ENCODE peak calls at places on chromosomes 11 and 22, in seven cellular contexts. One of them, this sample, is unnamed.

GRCh38 chr22:35995345-35995744 is 33.3 kb downstream of the RBFOX2 start:
- DNase-seq in HCT116: no peak
- DNase-seq in K562: no peak
- DNase-seq in A549: no peak
- DNase-seq in thyroid gland: no peak
- DNase-seq in upper lobe of left lung: no peak
- DNase-seq in tibial nerve: no peak
- DNase-seq in this sample: no peak

GRCh38 chr11:92758216-92758615 is 211.2 kb upstream of the MTNR1B start:
- DNase-seq in upper lobe of left lung: no peak
- DNase-seq in A549: no peak
- DNase-seq in HCT116: no peak
- DNase-seq in thyroid gland: no peak
- DNase-seq in tibial nerve: no peak
- DNase-seq in K562: no peak
- DNase-seq in this sample: no peak

GRCh38 chr22:25062378-25063095 is 110.0 kb downstream of the KIAA1671 start:
- DNase-seq in HCT116: no peak
- DNase-seq in tibial nerve: no peak
- DNase-seq in K562: no peak
- DNase-seq in upper lobe of left lung: no peak
- DNase-seq in A549: no peak
- DNase-seq in thyroid gland: peak; percentile 72
- DNase-seq in this sample: no peak

GRCh38 chr11:59182457-59183151 is 10.7 kb downstream of the DTX4 start:
- DNase-seq in K562: peak; percentile 36
- DNase-seq in upper lobe of left lung: no peak
- DNase-seq in tibial nerve: no peak
- DNase-seq in thyroid gland: peak; percentile 31
- DNase-seq in HCT116: no peak
- DNase-seq in A549: peak; percentile 23
- DNase-seq in this sample: no peak

GRCh38 chr11:35148163-35148562 is 9.2 kb downstream of the CD44 start:
- DNase-seq in HCT116: no peak
- DNase-seq in thyroid gland: no peak
- DNase-seq in upper lobe of left lung: no peak
- DNase-seq in tibial nerve: no peak
- DNase-seq in A549: no peak
- DNase-seq in K562: no peak
- DNase-seq in this sample: no peak

GRCh38 chr11:32334822-32335221 is 100.5 kb downstream of the WT1 start:
- DNase-seq in A549: peak; percentile 80
- DNase-seq in upper lobe of left lung: no peak
- DNase-seq in thyroid gland: no peak
- DNase-seq in tibial nerve: no peak
- DNase-seq in HCT116: peak; percentile 55
- DNase-seq in K562: peak; percentile 44
- DNase-seq in this sample: no peak

GRCh38 chr11:4018641-4019040 is 76.0 kb upstream of the RRM1 start:
- DNase-seq in tibial nerve: no peak
- DNase-seq in thyroid gland: no peak
- DNase-seq in HCT116: no peak
- DNase-seq in A549: peak; percentile 28
- DNase-seq in K562: no peak
- DNase-seq in upper lobe of left lung: no peak
- DNase-seq in this sample: no peak

GRCh38 chr11:116173946-116174911 is 598.6 kb downstream of the BUD13 start:
- DNase-seq in K562: no peak
- DNase-seq in thyroid gland: no peak
- DNase-seq in upper lobe of left lung: no peak
- DNase-seq in HCT116: no peak
- DNase-seq in tibial nerve: no peak
- DNase-seq in A549: no peak
- DNase-seq in this sample: no peak

GRCh38 chr11:130175898-130176297 is 16.3 kb downstream of the ST14 start:
- DNase-seq in A549: no peak
- DNase-seq in upper lobe of left lung: no peak
- DNase-seq in K562: no peak
- DNase-seq in tibial nerve: no peak
- DNase-seq in HCT116: no peak
- DNase-seq in thyroid gland: no peak
- DNase-seq in this sample: no peak

GRCh38 chr11:36312593-36312990 is 16.5 kb downstream of the PRR5L start:
- DNase-seq in upper lobe of left lung: no peak
- DNase-seq in A549: peak; percentile 42
- DNase-seq in K562: no peak
- DNase-seq in tibial nerve: no peak
- DNase-seq in HCT116: no peak
- DNase-seq in thyroid gland: no peak
- DNase-seq in this sample: no peak

GRCh38 chr11:21785351-21785750 is 407.5 kb upstream of the ANO5 start:
- DNase-seq in upper lobe of left lung: no peak
- DNase-seq in thyroid gland: no peak
- DNase-seq in K562: no peak
- DNase-seq in HCT116: no peak
- DNase-seq in A549: no peak
- DNase-seq in tibial nerve: no peak
- DNase-seq in this sample: no peak

GRCh38 chr11:119091083-119091650 is 6.5 kb downstream of the HMBS start:
- DNase-seq in HCT116: no peak
- DNase-seq in upper lobe of left lung: no peak
- DNase-seq in tibial nerve: no peak
- DNase-seq in K562: no peak
- DNase-seq in A549: no peak
- DNase-seq in thyroid gland: no peak
- DNase-seq in this sample: no peak

GRCh38 chr11:119093666-119093950 is 8.0 kb downstream of the DPAGT1 start:
- DNase-seq in upper lobe of left lung: no peak
- DNase-seq in thyroid gland: no peak
- DNase-seq in K562: no peak
- DNase-seq in A549: no peak
- DNase-seq in HCT116: no peak
- DNase-seq in tibial nerve: no peak
- DNase-seq in this sample: no peak

GRCh38 chr11:119093951-119094815 is 7.5 kb downstream of the DPAGT1 start:
- DNase-seq in K562: peak; percentile 65
- DNase-seq in A549: no peak
- DNase-seq in upper lobe of left lung: peak; percentile 48
- DNase-seq in HCT116: no peak
- DNase-seq in thyroid gland: peak; percentile 37
- DNase-seq in tibial nerve: no peak
- DNase-seq in this sample: peak; percentile 14

GRCh38 chr11:119092880-119093665 is 8.4 kb downstream of the HMBS start:
- DNase-seq in HCT116: no peak
- DNase-seq in tibial nerve: no peak
- DNase-seq in A549: no peak
- DNase-seq in K562: no peak
- DNase-seq in thyroid gland: peak; percentile 47
- DNase-seq in upper lobe of left lung: no peak
- DNase-seq in this sample: peak; percentile 67

GRCh38 chr11:119091966-119092879 is 7.5 kb downstream of the HMBS start:
- DNase-seq in thyroid gland: peak; percentile 30
- DNase-seq in HCT116: no peak
- DNase-seq in upper lobe of left lung: peak; percentile 62
- DNase-seq in K562: no peak
- DNase-seq in tibial nerve: no peak
- DNase-seq in A549: no peak
- DNase-seq in this sample: no peak
- TF ChIP-seq POLR2A in thyroid gland: no peak
- TF ChIP-seq POLR2A in HCT116: no peak
- TF ChIP-seq POLR2A in upper lobe of left lung: no peak
- TF ChIP-seq POLR2A in K562: peak; percentile 47
- TF ChIP-seq POLR2A in tibial nerve: no peak
- TF ChIP-seq POLR2A in A549: peak; percentile 17
- TF ChIP-seq POLR2A in this sample: no peak

DNA sequence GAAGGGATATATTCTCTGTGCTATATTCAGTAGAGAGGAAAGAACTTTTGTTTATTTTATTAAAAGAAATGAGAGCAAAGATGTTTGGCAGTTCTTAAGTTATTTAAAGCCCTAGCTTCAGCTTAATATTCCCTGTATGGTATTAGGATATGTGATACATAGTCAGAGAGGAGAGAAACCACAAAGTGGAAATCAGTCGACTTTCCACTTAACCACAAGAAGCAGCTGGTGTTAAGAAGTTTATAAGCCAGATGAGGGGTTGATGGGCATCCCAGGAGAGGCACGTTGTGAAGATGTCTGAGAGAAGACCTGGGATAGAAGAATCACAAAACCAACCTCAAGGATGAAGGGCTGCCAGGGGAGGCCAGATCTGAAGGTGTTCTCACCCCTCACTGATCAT is 23.3 kb upstream of the PHF21B start:
- DNase-seq in thyroid gland: no peak
- DNase-seq in A549: no peak
- DNase-seq in K562: no peak
- DNase-seq in tibial nerve: no peak
- DNase-seq in upper lobe of left lung: no peak
- DNase-seq in HCT116: no peak
- DNase-seq in this sample: no peak
- H3K4me3 ChIP-seq in thyroid gland: no peak overlapping the region
- H3K4me3 ChIP-seq in A549: no peak overlapping the region
- H3K4me3 ChIP-seq in K562: no peak overlapping the region
- H3K4me3 ChIP-seq in tibial nerve: no peak overlapping the region
- H3K4me3 ChIP-seq in upper lobe of left lung: no peak overlapping the region
- H3K4me3 ChIP-seq in HCT116: no peak overlapping the region
- H3K4me3 ChIP-seq in this sample: no peak overlapping the region

GRCh38 chr11:74465291-74465708 is 2.0 kb downstream of the KCNE3 start:
- DNase-seq in tibial nerve: no peak
- DNase-seq in upper lobe of left lung: no peak
- DNase-seq in thyroid gland: no peak
- DNase-seq in HCT116: no peak
- DNase-seq in A549: peak; percentile 36
- DNase-seq in K562: no peak
- DNase-seq in this sample: no peak

GRCh38 chr11:74468521-74469280 is 1.4 kb upstream of the KCNE3 start:
- DNase-seq in thyroid gland: no peak
- DNase-seq in A549: no peak
- DNase-seq in HCT116: no peak
- DNase-seq in K562: no peak
- DNase-seq in upper lobe of left lung: no peak
- DNase-seq in tibial nerve: no peak
- DNase-seq in this sample: no peak

GRCh38 chr11:74464746-74465145 is 2.6 kb downstream of the KCNE3 start:
- DNase-seq in HCT116: no peak
- DNase-seq in thyroid gland: no peak
- DNase-seq in A549: no peak
- DNase-seq in tibial nerve: no peak
- DNase-seq in upper lobe of left lung: no peak
- DNase-seq in K562: no peak
- DNase-seq in this sample: no peak

GRCh38 chr11:74468058-74468457 is 709 bp upstream of the KCNE3 start:
- DNase-seq in K562: no peak
- DNase-seq in HCT116: no peak
- DNase-seq in thyroid gland: no peak
- DNase-seq in A549: no peak
- DNase-seq in tibial nerve: no peak
- DNase-seq in upper lobe of left lung: no peak
- DNase-seq in this sample: no peak

DNA sequence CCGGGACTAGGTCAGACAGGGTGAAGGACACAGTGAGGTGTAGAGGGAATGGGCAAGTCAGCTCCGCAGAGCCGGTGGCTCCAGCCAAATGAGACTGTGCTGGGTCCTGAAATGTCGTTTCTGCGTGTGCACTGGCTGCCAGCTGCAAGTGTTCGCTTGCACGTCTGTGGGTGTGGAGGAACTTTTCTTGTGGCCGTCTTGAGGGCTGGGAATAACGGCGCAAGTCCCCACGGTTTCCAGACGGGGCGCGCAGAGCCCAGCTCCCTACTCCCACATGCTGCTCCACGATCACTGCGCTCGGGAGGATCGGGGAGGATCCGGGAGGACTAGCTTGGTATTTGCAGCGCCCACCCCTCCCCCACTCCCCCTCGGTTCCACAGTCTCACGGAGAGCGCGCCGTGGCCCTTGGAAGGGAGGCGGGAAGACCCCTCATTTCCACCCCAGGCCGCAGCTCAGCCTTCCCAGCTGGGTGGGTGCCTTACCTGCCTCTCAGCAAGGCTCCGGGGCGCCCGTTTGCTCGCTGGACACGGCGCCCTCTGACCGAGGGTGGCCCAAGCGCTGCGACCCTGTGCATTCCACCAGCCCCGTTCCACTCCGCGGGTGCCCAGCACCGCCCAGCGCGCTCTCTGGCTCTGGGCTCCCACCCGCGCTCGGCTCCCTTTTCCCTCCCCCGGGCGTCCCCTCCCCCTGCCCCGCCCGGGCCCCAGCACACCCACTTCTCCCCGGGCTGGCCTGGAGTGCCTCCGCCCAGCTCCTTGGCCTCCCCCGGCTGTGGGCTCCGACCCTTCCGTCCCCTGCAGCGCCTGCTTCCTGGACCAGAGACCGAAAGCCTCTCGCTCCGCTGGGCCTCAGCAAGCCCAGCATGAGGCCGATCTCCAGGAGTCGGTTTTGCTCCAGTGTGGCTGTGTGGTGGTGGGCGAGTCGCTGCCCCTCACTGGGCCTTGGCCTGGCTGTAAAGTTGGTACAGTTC is at the start of gene KCNE3:
- DNase-seq in thyroid gland: peak; percentile 73
- DNase-seq in K562: peak; percentile 87
- DNase-seq in upper lobe of left lung: peak; percentile 64
- DNase-seq in A549: no peak
- DNase-seq in HCT116: no peak
- DNase-seq in tibial nerve: no peak
- DNase-seq in this sample: no peak
- TF ChIP-seq POLR2A in thyroid gland: peak; percentile 32
- TF ChIP-seq POLR2A in K562: no peak
- TF ChIP-seq POLR2A in upper lobe of left lung: no peak
- TF ChIP-seq POLR2A in A549: no peak
- TF ChIP-seq POLR2A in HCT116: no peak
- TF ChIP-seq POLR2A in tibial nerve: no peak
- TF ChIP-seq POLR2A in this sample: no peak

DNA sequence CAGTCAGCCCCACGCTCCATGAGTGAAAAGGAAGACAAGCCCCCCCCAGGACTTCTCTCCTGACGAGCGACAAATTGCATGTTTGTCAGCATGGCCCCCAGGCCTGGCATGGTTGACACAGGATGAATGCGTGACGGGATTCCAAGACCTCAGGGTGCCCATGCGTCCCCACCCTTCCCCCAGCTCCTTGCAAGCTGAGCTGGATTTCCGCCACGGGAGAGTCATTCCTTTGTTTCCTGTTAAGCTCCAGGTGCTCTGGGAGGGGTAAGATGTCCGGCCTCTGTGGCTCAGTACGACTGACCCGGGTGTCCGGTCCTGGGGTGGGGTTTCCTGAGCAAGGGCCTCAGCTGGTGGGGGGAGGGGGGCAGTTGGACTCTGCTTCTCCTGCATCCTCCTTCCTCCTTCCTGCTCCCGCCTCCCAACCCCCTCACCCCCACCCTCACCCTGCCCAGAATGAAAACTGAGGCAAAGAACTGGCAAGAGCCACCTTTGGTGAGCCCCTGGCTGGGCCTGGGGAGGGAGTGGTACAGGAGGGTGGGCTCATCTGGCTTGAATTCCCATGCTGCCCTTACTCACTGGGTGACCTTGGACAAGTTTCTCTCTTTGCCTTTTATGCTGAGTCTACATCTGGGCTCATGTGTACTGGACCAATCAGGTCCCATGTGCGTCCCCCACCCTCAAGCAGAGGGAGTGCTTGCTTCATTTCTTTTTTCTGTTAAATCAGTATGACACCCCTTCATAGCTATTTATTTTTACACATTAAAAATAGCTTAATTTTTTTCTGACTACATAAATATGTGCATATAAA is 2.5 kb downstream of the CDC42EP2 start:
- DNase-seq in thyroid gland: peak; percentile 95
- DNase-seq in tibial nerve: peak; percentile 54
- DNase-seq in HCT116: peak; percentile 55
- DNase-seq in K562: no peak
- DNase-seq in A549: peak; percentile 67
- DNase-seq in upper lobe of left lung: peak; percentile 65
- DNase-seq in this sample: peak; percentile 34
- H3K4me3 ChIP-seq in thyroid gland: no peak overlapping the region
- H3K4me3 ChIP-seq in tibial nerve: peak overlapping the region; percentile 77
- H3K4me3 ChIP-seq in HCT116: peak overlapping the region; percentile 85
- H3K4me3 ChIP-seq in K562: no peak overlapping the region
- H3K4me3 ChIP-seq in A549: peak overlapping the region; percentile 99
- H3K4me3 ChIP-seq in upper lobe of left lung: peak overlapping the region; percentile 80
- H3K4me3 ChIP-seq in this sample: no peak overlapping the region

This sample was measured in prostate gland.